ENCODE peak calls at places on chromosome 21, in four cellular contexts. V is DMS53, Q is uterus, O is non-pigmented ciliary epithelial cell. G is an unnamed sample.

GRCh38 chr21:43799301-43799840 is 10.0 kb downstream of the RRP1 start:
- DNase-seq in V (no peak), Q (no peak), O (no peak), G (no peak)

GRCh38 chr21:25639167-25639921 is at the start of gene JAM2:
- DNase-seq in V (peak), Q (peak), O (no peak), G (peak)

GRCh38 chr21:22536511-22536910 is 1538.3 kb downstream of the NCAM2 start:
- DNase-seq in V (peak), Q (no peak), O (peak), G (no peak)

GRCh38 chr21:43771698-43772367 is 4.3 kb downstream of the CSTB start:
- DNase-seq in V (no peak), Q (no peak), O (no peak), G (no peak)

GRCh38 chr21:41419921-41420862 is 5.8 kb upstream of the MX1 start:
- DNase-seq in V (peak), Q (peak), O (peak), G (peak)

GRCh38 chr21:37758997-37759396 is 157.3 kb downstream of the KCNJ6 start:
- DNase-seq in V (peak), Q (no peak), O (no peak), G (no peak)

GRCh38 chr21:31501921-31502320 is 157.6 kb upstream of the SOD1 start:
- DNase-seq in V (no peak), Q (no peak), O (no peak), G (no peak)

GRCh38 chr21:30306821-30307330 is 13.2 kb downstream of the KRTAP26-1 start:
- DNase-seq in V (no peak), Q (no peak), O (no peak), G (no peak)

GRCh38 chr21:36882776-36883175 is 83.7 kb downstream of the HLCS start:
- DNase-seq in V (no peak), Q (no peak), O (no peak), G (no peak)

GRCh38 chr21:43024737-43025136 is 50.4 kb downstream of the PKNOX1 start:
- DNase-seq in V (no peak), Q (no peak), O (no peak), G (no peak)

G was measured in effector CD4-positive, alpha-beta T cell.